ENCODE peak calls at places on chromosomes 6 and 20, in seven cellular contexts. O is SJCRH30; R is Caki2; A is activated T-cell treated with anti-CD3 and anti-CD28 coated beads, Interleukin-2, amount 50 U/mL, for 72 hours; S is effector memory CD8-positive, alpha-beta T cell; J is C1 segment of cervical spinal cord; T is HFFc6. V is an unnamed sample.
A peak's percentile ranks its signal among the peaks of the same experiment; 100 is the strongest.

GRCh38 chr6:75855047-75855446 is 106.0 kb downstream of the MYO6 start:
- DNase-seq in A (peak; percentile 16), T (peak; percentile 54), S (peak; percentile 13), O (peak; percentile 78), J (no peak), R (peak; percentile 10), V (no peak)

GRCh38 chr6:47471911-47472310 is 5.7 kb upstream of the CD2AP start:
- DNase-seq in O (no peak), A (no peak), R (no peak), T (no peak), J (no peak), S (no peak), V (no peak)

GRCh38 chr6:125262026-125263013 is 39.4 kb downstream of the HDDC2 start:
- DNase-seq in S (no peak), A (no peak), O (no peak), T (peak; percentile 72), J (no peak), R (no peak), V (no peak)

GRCh38 chr6:90940812-90941481 is 354.1 kb upstream of the MAP3K7 start:
- DNase-seq in A (no peak), J (no peak), S (peak; percentile 10), R (peak; percentile 55), O (peak; percentile 87), T (peak; percentile 12), V (no peak)

GRCh38 chr20:10507052-10507451 is 71.9 kb downstream of the SLX4IP start:
- DNase-seq in R (no peak), A (no peak), O (no peak), T (no peak), S (no peak), J (no peak), V (no peak)

GRCh38 chr20:2337142-2337541 is 41.3 kb downstream of the TGM3 start:
- DNase-seq in A (no peak), T (no peak), R (no peak), J (no peak), O (no peak), S (no peak), V (no peak)

GRCh38 chr6:6884193-6884627 is 223.6 kb upstream of the RREB1 start:
- DNase-seq in T (peak; percentile 5), O (no peak), R (no peak), S (no peak), J (no peak), A (no peak), V (no peak)

GRCh38 chr6:55040102-55040848 is 134.0 kb upstream of the HCRTR2 start:
- DNase-seq in S (no peak), T (peak; percentile 83), R (no peak), O (no peak), J (no peak), A (no peak), V (no peak)

GRCh38 chr6:63355632-63356031 is 35.8 kb upstream of the LGSN start:
- DNase-seq in A (no peak), O (no peak), J (no peak), T (no peak), S (no peak), R (no peak), V (no peak)

GRCh38 chr20:62623488-62624324 is 18.6 kb upstream of the SLCO4A1 start:
- DNase-seq in S (peak; percentile 62), T (peak; percentile 97), J (peak; percentile 19), O (peak; percentile 96), R (peak; percentile 99), A (peak; percentile 91), V (peak; percentile 86)

GRCh38 chr20:36209921-36210320 is 26.4 kb upstream of the AAR2 start:
- DNase-seq in S (no peak), T (no peak), R (no peak), A (no peak), J (no peak), O (no peak), V (no peak)

GRCh38 chr20:63536241-63536977 is 767 bp downstream of the PTK6 start:
- DNase-seq in R (no peak), T (no peak), J (no peak), O (peak; percentile 97), A (no peak), S (no peak), V (no peak)

GRCh38 chr20:18743665-18744440 is 69.7 kb upstream of the SCP2D1 start:
- DNase-seq in J (no peak), O (no peak), A (no peak), S (no peak), T (no peak), R (peak; percentile 29), V (no peak)

GRCh38 chr20:22805219-22805618 is 220.8 kb upstream of the FOXA2 start:
- DNase-seq in S (no peak), R (peak; percentile 32), A (no peak), O (peak; percentile 94), J (no peak), T (no peak), V (no peak)

V was measured in activated naive CD4-positive, alpha-beta T cell treated with Interleukin-2 at 50 U/mL for 16 hours.